ENCODE peak calls at places on chromosomes 5 and 9, in four cellular contexts. S is activated CD4-positive, alpha-beta memory T cell treated with anti-CD3 and anti-CD28 coated beads, Interleukin-2, amount 10 ng/mL, durations not matched to agents 7 days and 5 days; Z is T-helper 9 cell; T is neuronal stem cell. V is an unnamed sample.

GRCh38 chr9:77981332-77981731 is 50.3 kb downstream of the GNAQ start:
- DNase-seq in S (no peak), Z (no peak), T (no peak), V (peak)

GRCh38 chr9:99019523-99020331 is 76.0 kb downstream of the COL15A1 start:
- DNase-seq in S (no peak), Z (no peak), T (no peak), V (no peak)

GRCh38 chr9:16830806-16831205 is 39.7 kb downstream of the BNC2 start:
- DNase-seq in S (no peak), Z (no peak), T (no peak), V (no peak)

GRCh38 chr5:132272341-132273210 is 15.1 kb downstream of the PDLIM4 start:
- DNase-seq in S (peak), Z (peak), T (peak), V (peak)

GRCh38 chr5:67537439-67538342 is 341.1 kb upstream of the CD180 start:
- DNase-seq in S (no peak), Z (no peak), T (no peak), V (no peak)

GRCh38 chr9:69385474-69386091 is 60.6 kb downstream of the ENTREP1 start:
- DNase-seq in S (no peak), Z (no peak), T (no peak), V (no peak)

GRCh38 chr5:128199104-128199503 is 115.5 kb downstream of the SLC12A2 start:
- DNase-seq in S (no peak), Z (no peak), T (no peak), V (no peak)

GRCh38 chr5:141869514-141869913 is 8.7 kb downstream of the PCDH1 start:
- DNase-seq in S (no peak), Z (no peak), T (no peak), V (no peak)

GRCh38 chr9:121494192-121494591 is 5.5 kb downstream of the GGTA1 start:
- DNase-seq in S (no peak), Z (no peak), T (no peak), V (no peak)

GRCh38 chr5:102767864-102768263 is 12.8 kb downstream of the PAM start:
- DNase-seq in S (no peak), Z (no peak), T (no peak), V (no peak)

GRCh38 chr5:168097852-168098251 is 193.6 kb upstream of the WWC1 start:
- DNase-seq in S (no peak), Z (no peak), T (no peak), V (no peak)